ENCODE peak calls at places on chromosome 13, in ten cellular contexts. I is HT-29; H is fibroblast of lung; R is NCI-H524; Z is left ventricle myocardium superior; P is GM06990; D is BE2C; E is CD4-positive, alpha-beta T cell; K is mesothelial cell of epicardium; C is stimulated activated CD4-positive, alpha-beta T cell treated with anti-CD3 and anti-CD28 coated beads, TNF-alpha, amount 100 ng/mL, for 48 hours. J is an unnamed sample.

GRCh38 chr13:21371011-21371410 is 88.1 kb downstream of the ZDHHC20 start:
- DNase-seq in I (no peak), H (no peak), R (no peak), Z (no peak), P (no peak), D (no peak), E (no peak), K (no peak), C (no peak), J (no peak)

GRCh38 chr13:73464758-73465628 is 406.2 kb downstream of the KLF5 start:
- DNase-seq in I (no peak), H (no peak), R (no peak), Z (no peak), P (no peak), D (no peak), E (no peak), K (no peak), C (no peak), J (no peak)

GRCh38 chr13:57813641-57814040 is 182.1 kb downstream of the PCDH17 start:
- DNase-seq in I (no peak), H (peak; percentile 48), R (peak; percentile 58), Z (no peak), P (no peak), D (no peak), E (no peak), K (no peak), C (no peak), J (no peak)

GRCh38 chr13:40189426-40189825 is 477.0 kb downstream of the FOXO1 start:
- DNase-seq in I (no peak), H (no peak), R (no peak), Z (no peak), P (no peak), D (no peak), E (peak; percentile 13), K (no peak), C (no peak), J (no peak)

GRCh38 chr13:94112731-94113130 is 366.8 kb downstream of the DCT start:
- DNase-seq in I (no peak), H (no peak), R (peak; percentile 10), Z (no peak), P (no peak), D (no peak), E (no peak), K (no peak), C (no peak), J (no peak)

GRCh38 chr13:93309886-93310520 is 83.4 kb downstream of the GPC6 start:
- DNase-seq in I (peak; percentile 21), H (peak; percentile 83), R (peak; percentile 12), Z (no peak), P (no peak), D (no peak), E (no peak), K (no peak), C (no peak), J (no peak)

GRCh38 chr13:93345642-93346220 is 119.1 kb downstream of the GPC6 start:
- DNase-seq in I (no peak), H (peak; percentile 59), R (no peak), Z (no peak), P (no peak), D (no peak), E (no peak), K (no peak), C (no peak), J (no peak)

GRCh38 chr13:109740121-109740520 is 46.3 kb downstream of the IRS2 start:
- DNase-seq in I (no peak), H (no peak), R (no peak), Z (no peak), P (no peak), D (no peak), E (no peak), K (no peak), C (no peak), J (no peak)

GRCh38 chr13:102830646-102831045 is 15.2 kb upstream of the ERCC5 start:
- DNase-seq in I (peak; percentile 29), H (peak; percentile 13), R (no peak), Z (peak; percentile 31), P (no peak), D (no peak), E (no peak), K (no peak), C (no peak), J (no peak)

GRCh38 chr13:94552095-94552494 is 43.9 kb downstream of the TGDS start:
- DNase-seq in I (no peak), H (no peak), R (no peak), Z (no peak), P (no peak), D (no peak), E (no peak), K (no peak), C (no peak), J (no peak)

GRCh38 chr13:26601669-26602068 is 44.2 kb downstream of the WASF3 start:
- DNase-seq in I (peak; percentile 70), H (peak; percentile 66), R (peak; percentile 49), Z (no peak), P (peak; percentile 13), D (no peak), E (no peak), K (no peak), C (no peak), J (no peak)

GRCh38 chr13:28558567-28558966 is 63.6 kb upstream of the FLT1 start:
- DNase-seq in I (no peak), H (peak; percentile 49), R (no peak), Z (peak; percentile 28), P (no peak), D (no peak), E (no peak), K (no peak), C (no peak), J (no peak)

GRCh38 chr13:78478183-78478582 is 125.2 kb downstream of the POU4F1 start:
- DNase-seq in I (no peak), H (no peak), R (peak; percentile 7), Z (no peak), P (no peak), D (no peak), E (no peak), K (no peak), C (no peak), J (no peak)

GRCh38 chr13:30113983-30114491 is 193.3 kb downstream of the KATNAL1 start:
- DNase-seq in I (peak; percentile 53), H (no peak), R (peak; percentile 55), Z (no peak), P (no peak), D (no peak), E (no peak), K (no peak), C (no peak), J (no peak)

GRCh38 chr13:71811344-71811743 is 55.7 kb downstream of the DACH1 start:
- DNase-seq in I (no peak), H (no peak), R (no peak), Z (no peak), P (no peak), D (no peak), E (no peak), K (no peak), C (no peak), J (no peak)

GRCh38 chr13:48161530-48162179 is 66.8 kb upstream of the MED4 start:
- DNase-seq in I (no peak), H (no peak), R (no peak), Z (peak; percentile 53), P (no peak), D (no peak), E (no peak), K (no peak), C (no peak), J (no peak)

GRCh38 chr13:35143123-35143522 is 201.1 kb downstream of the NBEA start:
- DNase-seq in I (no peak), H (no peak), R (no peak), Z (no peak), P (no peak), D (no peak), E (no peak), K (no peak), C (no peak), J (no peak)

GRCh38 chr13:68927387-68928026 is 1180.1 kb upstream of the ATXN8OS start:
- DNase-seq in I (peak; percentile 73), H (peak; percentile 25), R (peak; percentile 55), Z (no peak), P (no peak), D (peak; percentile 67), E (no peak), K (no peak), C (no peak), J (no peak)

GRCh38 chr13:109155301-109155761 is 525.9 kb downstream of the MYO16 start:
- DNase-seq in I (no peak), H (peak; percentile 98), R (no peak), Z (no peak), P (no peak), D (no peak), E (no peak), K (no peak), C (no peak), J (no peak)

GRCh38 chr13:49388256-49388655 is 55.6 kb downstream of the CAB39L start:
- DNase-seq in I (no peak), H (no peak), R (no peak), Z (no peak), P (no peak), D (no peak), E (no peak), K (no peak), C (no peak), J (no peak)

GRCh38 chr13:39132286-39132685 is 94.0 kb downstream of the NHLRC3 start:
- DNase-seq in I (peak; percentile 12), H (no peak), R (peak; percentile 46), Z (no peak), P (no peak), D (no peak), E (no peak), K (no peak), C (no peak), J (no peak)

GRCh38 chr13:48532146-48532472 is 771 bp downstream of the RCBTB2 start:
- DNase-seq in I (peak; percentile 81), H (peak; percentile 52), R (no peak), Z (no peak), P (no peak), D (no peak), E (no peak), K (no peak), C (peak; percentile 27), J (no peak)

GRCh38 chr13:109454167-109454917 is 332.0 kb downstream of the IRS2 start:
- DNase-seq in I (no peak), H (peak; percentile 60), R (no peak), Z (no peak), P (no peak), D (no peak), E (no peak), K (no peak), C (no peak), J (no peak)

GRCh38 chr13:51479199-51479523 is 26.3 kb upstream of the INTS6 start:
- DNase-seq in I (no peak), H (peak; percentile 76), R (no peak), Z (no peak), P (no peak), D (no peak), E (no peak), K (no peak), C (no peak), J (no peak)

GRCh38 chr13:106151056-106151699 is 384.3 kb downstream of the EFNB2 start:
- DNase-seq in I (peak; percentile 72), H (peak; percentile 100), R (no peak), Z (no peak), P (no peak), D (no peak), E (no peak), K (no peak), C (no peak), J (no peak)

GRCh38 chr13:102651392-102651791 is 43.5 kb downstream of the METTL21C start:
- DNase-seq in I (peak; percentile 5), H (peak; percentile 32), R (no peak), Z (no peak), P (no peak), D (no peak), E (no peak), K (no peak), C (no peak), J (no peak)

GRCh38 chr13:110400786-110401533 is 93.9 kb downstream of the COL4A2 start:
- DNase-seq in I (no peak), H (peak; percentile 77), R (no peak), Z (no peak), P (no peak), D (no peak), E (no peak), K (no peak), C (no peak), J (no peak)

GRCh38 chr13:101267656-101268055 is 148.7 kb downstream of the NALCN start:
- DNase-seq in I (no peak), H (peak; percentile 81), R (no peak), Z (no peak), P (no peak), D (no peak), E (no peak), K (no peak), C (no peak), J (no peak)